ENCODE peak calls at places on chromosomes 11 and 22, in four cellular contexts. X is right lobe of liver, Q is A549, T is transverse colon. U is an unnamed sample.

GRCh38 chr11:22730319-22730718 is 63.9 kb downstream of the GAS2 start:
- DNase-seq in T (no peak), X (no peak), Q (peak; percentile 11), U (no peak)

GRCh38 chr11:60951909-60952741 is at the start of gene SLC15A3:
- DNase-seq in T (peak; percentile 72), Q (no peak), X (peak; percentile 69), U (peak; percentile 29)

GRCh38 chr11:1062075-1062820 is 12.4 kb upstream of the MUC2 start:
- DNase-seq in X (no peak), T (peak; percentile 57), Q (no peak), U (no peak)

GRCh38 chr11:1939006-1939626 is 8.0 kb upstream of the MRPL23 start:
- DNase-seq in T (no peak), X (peak; percentile 34), Q (no peak), U (no peak)

GRCh38 chr11:8810331-8811301 is 100.4 kb upstream of the AKIP1 start:
- DNase-seq in T (peak; percentile 83), Q (no peak), X (peak; percentile 84), U (peak; percentile 88)

GRCh38 chr11:8111636-8112035 is 30.6 kb downstream of the TUB start:
- DNase-seq in T (no peak), X (no peak), Q (no peak), U (no peak)

GRCh38 chr11:120431633-120432032 is 79.9 kb upstream of the GRIK4 start:
- DNase-seq in Q (peak; percentile 73), X (no peak), T (no peak), U (no peak)

GRCh38 chr11:68014157-68014965 is 4.2 kb downstream of the ALDH3B1 start:
- DNase-seq in T (peak; percentile 80), Q (peak; percentile 100), X (no peak), U (peak; percentile 54)

GRCh38 chr11:35541621-35542375 is 16.4 kb upstream of the PAMR1 start:
- DNase-seq in Q (peak; percentile 23), T (peak; percentile 16), X (no peak), U (no peak)

GRCh38 chr11:59427068-59427382 is 812 bp upstream of the OR5A2 start:
- DNase-seq in X (no peak), T (no peak), Q (no peak), U (no peak)

GRCh38 chr11:1293619-1294015 is 15.8 kb downstream of the TOLLIP start:
- DNase-seq in Q (peak; percentile 53), T (peak; percentile 31), X (peak; percentile 74), U (no peak)

GRCh38 chr11:62786318-62787004 is 741 bp upstream of the TMEM179B start:
- DNase-seq in T (peak; percentile 93), Q (peak; percentile 86), X (peak; percentile 90), U (peak; percentile 91)

GRCh38 chr11:99069831-99070444 is 49.2 kb downstream of the CNTN5 start:
- DNase-seq in Q (no peak), T (peak; percentile 12), X (no peak), U (peak; percentile 66)

GRCh38 chr11:45930951-45931563 is 8.6 kb downstream of the LARGE2 start:
- DNase-seq in Q (no peak), T (no peak), X (no peak), U (no peak)

GRCh38 chr11:126102436-126102894 is 39.8 kb upstream of the CDON start:
- DNase-seq in Q (no peak), X (no peak), T (peak; percentile 49), U (peak; percentile 93)

GRCh38 chr11:86303257-86303656 is 1.2 kb downstream of the HIKESHI start:
- DNase-seq in T (no peak), X (no peak), Q (no peak), U (no peak)

GRCh38 chr22:21734540-21735197 is 925 bp downstream of the YPEL1 start:
- DNase-seq in Q (no peak), T (no peak), X (no peak), U (no peak)

GRCh38 chr11:77497368-77497767 is 23.5 kb upstream of the PAK1 start:
- DNase-seq in Q (no peak), X (no peak), T (no peak), U (no peak)

GRCh38 chr11:94794287-94795168 is 26.4 kb downstream of the AMOTL1 start:
- DNase-seq in T (no peak), Q (peak; percentile 19), X (peak; percentile 87), U (peak; percentile 78)

GRCh38 chr11:11081786-11082185 is 223.9 kb upstream of the ZBED5 start:
- DNase-seq in Q (no peak), X (no peak), T (no peak), U (peak; percentile 51)

GRCh38 chr11:908273-908672 is 2.3 kb downstream of the CHID1 start:
- DNase-seq in X (no peak), T (no peak), Q (no peak), U (no peak)

GRCh38 chr11:75518204-75518549 is 7.6 kb downstream of the GDPD5 start:
- DNase-seq in Q (no peak), T (no peak), X (no peak), U (no peak)

GRCh38 chr11:71307811-71308645 is 55.7 kb upstream of the SHANK2 start:
- DNase-seq in X (peak; percentile 36), T (no peak), Q (no peak), U (no peak)

GRCh38 chr11:86949995-86950993 is 4.9 kb downstream of the FZD4 start:
- DNase-seq in T (no peak), X (no peak), Q (no peak), U (no peak)

GRCh38 chr11:12244156-12244555 is 133.2 kb upstream of the PARVA start:
- DNase-seq in T (no peak), X (no peak), Q (no peak), U (no peak)

DNA sequence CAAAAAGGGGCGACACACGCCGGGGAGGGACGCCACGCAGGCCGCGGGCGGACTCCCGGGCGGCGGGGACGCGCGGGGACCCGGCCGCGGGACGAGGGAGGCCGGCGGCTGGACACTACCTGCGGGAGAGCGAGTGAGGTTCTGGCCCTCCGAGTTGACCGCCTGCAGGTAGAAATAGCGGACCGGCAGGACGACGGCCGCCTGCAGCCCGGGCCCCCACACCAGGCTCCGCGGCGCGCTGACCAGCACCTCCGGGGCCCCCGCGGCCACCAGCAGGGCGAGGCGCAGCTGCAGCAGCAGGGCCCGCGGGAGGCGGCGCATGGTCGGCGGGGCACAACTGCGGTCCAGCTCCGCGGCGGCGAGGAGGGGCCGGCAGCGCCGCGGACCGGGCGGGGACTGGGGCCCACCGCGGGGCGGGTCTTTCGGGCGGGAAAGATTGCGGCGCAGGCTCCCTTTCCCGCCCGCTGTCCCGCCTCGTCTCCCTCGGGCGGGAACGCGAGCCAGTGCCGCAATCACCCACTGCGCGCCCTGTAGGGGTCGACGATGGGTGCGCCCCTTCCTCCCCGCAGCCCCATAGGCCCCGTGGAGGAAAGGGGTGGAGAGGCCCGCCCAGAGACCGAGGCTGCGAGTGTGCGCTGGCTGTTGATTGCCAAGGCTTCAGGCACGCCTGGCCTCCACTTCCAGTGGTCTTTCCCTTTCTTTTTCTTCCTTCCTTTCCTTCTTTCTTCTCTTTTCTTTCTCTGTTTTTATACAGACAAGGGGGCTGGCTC is at the start of gene POGLUT3:
- DNase-seq in X (peak; percentile 75), T (peak; percentile 64), Q (peak; percentile 29), U (peak; percentile 61)
- TF ChIP-seq POLR2A in X (peak; percentile 57), T (no peak), Q (peak; percentile 29), U (no peak)

GRCh38 chr22:41280065-41280464 is 5.9 kb downstream of the RANGAP1 start:
- DNase-seq in Q (no peak), X (no peak), T (no peak), U (no peak)

GRCh38 chr22:41273128-41273527 is 12.9 kb downstream of the RANGAP1 start:
- DNase-seq in T (no peak), Q (no peak), X (no peak), U (no peak)

GRCh38 chr22:41280854-41281253 is 5.1 kb downstream of the RANGAP1 start:
- DNase-seq in X (no peak), Q (no peak), T (no peak), U (no peak)

GRCh38 chr22:41271787-41272186 is 14.2 kb downstream of the RANGAP1 start:
- DNase-seq in X (no peak), T (no peak), Q (no peak), U (no peak)

GRCh38 chr22:41274856-41275255 is 11.1 kb downstream of the RANGAP1 start:
- DNase-seq in X (no peak), Q (no peak), T (no peak), U (no peak)
- H3K27ac ChIP-seq in X (no peak overlapping the region), Q (no peak overlapping the region), T (no peak overlapping the region), U (no peak overlapping the region)

DNA sequence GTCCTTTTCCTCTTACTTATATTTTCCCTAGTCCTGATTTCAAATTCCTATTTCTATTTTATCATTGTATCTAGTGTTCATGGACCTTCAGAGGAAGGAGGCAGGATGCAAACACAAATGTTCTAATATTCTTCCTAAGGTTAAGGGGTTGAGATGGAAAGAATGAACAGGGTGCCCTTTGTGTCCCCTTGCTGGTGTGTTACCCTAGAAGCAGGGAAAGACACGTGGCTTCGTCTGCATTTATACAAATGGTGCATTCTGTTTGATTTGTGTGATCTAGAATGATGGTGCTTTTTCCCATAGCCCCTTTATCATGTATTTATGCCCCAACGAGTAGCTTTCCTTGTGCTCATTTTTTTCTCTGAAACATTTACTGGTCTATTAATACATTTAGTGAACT is 76.2 kb downstream of the PLEKHA7 start:
- DNase-seq in T (no peak), X (no peak), Q (no peak), U (no peak)
- H3K4me1 ChIP-seq in T (peaks cover 7% of the 10 kb centered on the region), X (no peaks in the 10 kb centered on the region), Q (peaks cover 4% of the 10 kb centered on the region), U (peaks cover 11% of the 10 kb centered on the region)

GRCh38 chr11:73779084-73779902 is 8.4 kb upstream of the MRPL48 start:
- DNase-seq in X (peak; percentile 100), T (peak; percentile 98), Q (peak; percentile 99), U (peak; percentile 100)
- TF ChIP-seq POLR2A in X (peak; percentile 71), T (peak; percentile 65), Q (peak; percentile 48), U (no peak)

GRCh38 chr22:46531776-46532175 is 5.6 kb downstream of the CELSR1 start:
- DNase-seq in T (no peak), X (no peak), Q (no peak), U (no peak)
- H3K27ac ChIP-seq in T (no peak overlapping the region), X (no peak overlapping the region), Q (peak overlapping the region; percentile 87), U (no peak overlapping the region)

GRCh38 chr11:114193730-114194674 is 102.2 kb upstream of the NNMT start:
- DNase-seq in X (no peak), T (no peak), Q (no peak), U (no peak)

GRCh38 chr11:114199051-114199450 is 97.1 kb upstream of the NNMT start:
- DNase-seq in Q (no peak), X (no peak), T (no peak), U (no peak)

GRCh38 chr11:114197799-114198500 is 98.2 kb upstream of the NNMT start:
- DNase-seq in Q (no peak), X (no peak), T (peak; percentile 63), U (peak; percentile 86)

GRCh38 chr11:114196994-114197702 is 99.1 kb upstream of the NNMT start:
- DNase-seq in X (no peak), Q (no peak), T (no peak), U (peak; percentile 57)

GRCh38 chr11:114195981-114196731 is 100.0 kb upstream of the NNMT start:
- DNase-seq in Q (no peak), T (no peak), X (no peak), U (peak; percentile 72)
- H3K4me1 ChIP-seq in Q (no peaks in the 10 kb centered on the region), T (peaks cover 73% of the 10 kb centered on the region), X (no peaks in the 10 kb centered on the region), U (peaks cover 67% of the 10 kb centered on the region)

GRCh38 chr11:118659314-118659939 is 20.0 kb downstream of the TREH start:
- DNase-seq in X (peak; percentile 88), Q (peak; percentile 75), T (peak; percentile 93), U (peak; percentile 96)
- TF ChIP-seq POLR2A in X (no peak), Q (no peak), T (no peak), U (no peak)